ENCODE peak calls at places on chromosomes 1 and 21, in ten cellular contexts. Z is AG10803, P is right lobe of liver, W is HFF-Myc, H is tibial nerve, D is adrenal gland, I is tibial artery, R is fibroblast of mammary gland, G is brain microvascular endothelial cell, F is pancreas. N is an unnamed sample.

GRCh38 chr1:86990826-86991225 is 76.4 kb downstream of the HS2ST1 start:
- DNase-seq in Z (no peak), P (no peak), W (no peak), H (no peak), D (no peak), I (no peak), R (no peak), G (no peak), F (no peak), N (no peak)

GRCh38 chr1:222818171-222818570 is 3.3 kb downstream of the DISP1 start:
- DNase-seq in Z (no peak), P (no peak), W (no peak), H (no peak), D (no peak), I (no peak), R (no peak), G (no peak), F (no peak), N (no peak)

GRCh38 chr1:2840036-2840809 is 38.7 kb upstream of the TTC34 start:
- DNase-seq in Z (no peak), P (no peak), W (no peak), H (no peak), D (no peak), I (no peak), R (no peak), G (no peak), F (no peak), N (no peak)

GRCh38 chr1:172054172-172054571 is 212.9 kb downstream of the DNM3 start:
- DNase-seq in Z (no peak), P (no peak), W (no peak), H (no peak), D (no peak), I (no peak), R (peak), G (no peak), F (no peak), N (no peak)

GRCh38 chr1:205610036-205610435 is 21.8 kb downstream of the ELK4 start:
- DNase-seq in Z (peak), P (no peak), W (no peak), H (no peak), D (no peak), I (no peak), R (peak), G (peak), F (no peak), N (peak)

GRCh38 chr1:109890115-109890953 is 20.3 kb upstream of the CSF1 start:
- DNase-seq in Z (no peak), P (no peak), W (no peak), H (no peak), D (no peak), I (peak), R (no peak), G (no peak), F (no peak), N (no peak)

GRCh38 chr1:116881879-116882520 is 27.7 kb upstream of the PTGFRN start:
- DNase-seq in Z (peak), P (no peak), W (no peak), H (peak), D (peak), I (peak), R (peak), G (peak), F (peak), N (no peak)

GRCh38 chr1:218887141-218887925 is 286.3 kb upstream of the LYPLAL1 start:
- DNase-seq in Z (no peak), P (no peak), W (no peak), H (no peak), D (no peak), I (no peak), R (no peak), G (no peak), F (no peak), N (no peak)

GRCh38 chr1:12341667-12342066 is 111.8 kb downstream of the VPS13D start:
- DNase-seq in Z (no peak), P (no peak), W (no peak), H (no peak), D (no peak), I (no peak), R (no peak), G (no peak), F (no peak), N (no peak)

DNA sequence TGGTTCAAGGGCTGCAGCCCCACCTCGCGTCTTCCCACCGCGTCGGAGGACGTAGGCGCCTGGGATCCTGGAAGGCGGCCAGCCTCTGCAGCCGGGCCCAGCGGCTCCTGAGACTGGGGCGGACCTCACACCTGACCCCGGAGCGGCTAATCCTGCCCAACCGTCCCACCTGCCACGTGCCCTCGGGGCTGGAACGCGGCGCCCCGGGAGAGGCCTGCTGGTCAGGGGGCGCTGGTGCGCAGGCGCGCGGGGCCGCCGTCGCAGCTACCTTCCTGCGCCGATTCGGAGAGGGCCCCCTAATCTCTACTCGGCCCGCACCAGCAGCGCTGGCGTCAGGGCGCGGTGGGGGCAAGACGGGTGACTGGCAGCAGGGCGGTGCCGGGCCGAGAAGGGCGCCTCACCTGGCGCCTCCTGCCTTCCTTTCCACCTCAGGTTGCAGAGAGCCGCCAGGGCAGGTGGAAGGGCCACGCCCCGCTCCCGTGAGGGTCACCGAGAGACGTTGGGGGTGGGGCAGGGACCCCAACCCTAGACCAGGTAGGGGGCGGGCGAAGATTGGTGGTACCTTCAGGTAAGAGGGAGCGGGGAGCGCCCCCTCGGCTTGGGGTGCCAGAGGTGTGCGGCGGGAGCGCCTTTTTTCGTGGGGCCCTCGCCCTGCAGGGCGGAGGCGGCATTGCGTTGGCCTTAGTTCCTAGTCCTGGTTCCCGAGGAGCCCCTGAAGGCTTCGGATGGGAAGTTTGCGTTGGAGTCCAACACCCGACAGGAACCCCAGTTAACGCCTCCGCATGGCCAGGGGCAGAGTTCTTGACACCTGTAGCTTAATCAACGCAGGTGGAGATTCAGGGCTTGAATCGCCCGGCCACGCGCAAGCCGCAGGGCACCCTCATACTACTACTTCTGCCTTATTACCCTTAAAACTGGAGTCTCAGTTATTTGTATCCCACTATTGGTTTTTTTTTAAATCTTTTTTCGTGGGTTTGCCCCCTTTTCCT is at the start of gene TDRD5:
- DNase-seq in Z (no peak), P (no peak), W (no peak), H (no peak), D (peak), I (no peak), R (no peak), G (no peak), F (peak), N (peak)
- TF ChIP-seq CTCF in Z (no peak), P (no peak), W (no peak), H (no peak), D (no peak), I (no peak), R (no peak), G (no peak), F (no peak), N (peak)

GRCh38 chr1:51575406-51576084 is 41.3 kb upstream of the OSBPL9 start:
- DNase-seq in Z (peak), P (no peak), W (no peak), H (no peak), D (no peak), I (no peak), R (peak), G (peak), F (no peak), N (no peak)

GRCh38 chr1:51576923-51577322 is 40.0 kb upstream of the OSBPL9 start:
- DNase-seq in Z (no peak), P (no peak), W (no peak), H (no peak), D (no peak), I (no peak), R (no peak), G (no peak), F (no peak), N (no peak)

GRCh38 chr1:51578383-51579109 is 38.3 kb upstream of the OSBPL9 start:
- DNase-seq in Z (no peak), P (no peak), W (no peak), H (no peak), D (no peak), I (no peak), R (no peak), G (no peak), F (no peak), N (no peak)

GRCh38 chr1:51574796-51575195 is 42.1 kb upstream of the OSBPL9 start:
- DNase-seq in Z (no peak), P (no peak), W (no peak), H (no peak), D (no peak), I (no peak), R (no peak), G (no peak), F (no peak), N (no peak)

GRCh38 chr1:51576085-51576444 is 40.8 kb upstream of the OSBPL9 start:
- DNase-seq in Z (no peak), P (no peak), W (no peak), H (no peak), D (no peak), I (no peak), R (no peak), G (no peak), F (no peak), N (no peak)
- H3K4me3 ChIP-seq in Z (no peak), P (no peak), W (no peak), H (no peak), D (no peak), I (no peak), R (no peak), G (no peak), F (no peak), N (no peak)

GRCh38 chr1:1091344-1092148 is 17.4 kb upstream of the RNF223 start:
- DNase-seq in Z (no peak), P (no peak), W (no peak), H (no peak), D (no peak), I (peak), R (no peak), G (no peak), F (peak), N (no peak)

GRCh38 chr1:1093610-1093943 is 19.5 kb upstream of the RNF223 start:
- DNase-seq in Z (no peak), P (no peak), W (no peak), H (no peak), D (no peak), I (peak), R (no peak), G (no peak), F (no peak), N (no peak)

GRCh38 chr1:1090424-1091343 is 16.6 kb upstream of the RNF223 start:
- DNase-seq in Z (no peak), P (no peak), W (no peak), H (no peak), D (no peak), I (peak), R (no peak), G (no peak), F (peak), N (no peak)

GRCh38 chr1:1092890-1093609 is 18.9 kb upstream of the RNF223 start:
- DNase-seq in Z (no peak), P (no peak), W (no peak), H (no peak), D (no peak), I (peak), R (no peak), G (no peak), F (no peak), N (no peak)

GRCh38 chr1:1092149-1092855 is 18.2 kb upstream of the RNF223 start:
- DNase-seq in Z (no peak), P (no peak), W (no peak), H (no peak), D (no peak), I (peak), R (no peak), G (no peak), F (peak), N (no peak)
- TF ChIP-seq CTCF in Z (no peak), P (no peak), W (no peak), H (no peak), D (no peak), I (no peak), R (no peak), G (no peak), F (no peak), N (no peak)

DNA sequence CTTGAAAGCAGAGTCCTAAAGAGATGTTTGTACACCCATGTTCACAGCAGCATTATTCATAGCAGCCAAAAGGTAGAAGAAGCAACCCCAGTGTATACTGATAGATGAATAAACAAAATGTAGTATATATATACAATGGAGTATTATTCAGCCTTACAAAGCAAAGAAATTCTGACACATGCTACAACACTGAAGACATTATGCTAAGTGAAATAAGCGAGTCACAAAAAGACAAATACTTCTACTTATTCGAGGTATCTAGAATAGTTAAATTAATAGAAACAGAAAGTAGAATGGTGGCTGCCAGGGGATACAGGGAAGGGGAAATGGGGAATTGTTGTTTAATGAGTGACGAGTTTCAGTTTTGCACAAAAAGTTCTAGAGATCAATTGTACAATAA is 23.5 kb downstream of the COP1 start:
- DNase-seq in Z (no peak), P (no peak), W (no peak), H (no peak), D (no peak), I (no peak), R (no peak), G (no peak), F (no peak), N (no peak)
- H3K4me3 ChIP-seq in Z (no peak), P (no peak), W (no peak), H (no peak), D (no peak), I (no peak), R (no peak), G (no peak), F (no peak), N (no peak)

GRCh38 chr1:153430166-153430553 is 13.8 kb downstream of the S100A7A start:
- DNase-seq in Z (no peak), P (no peak), W (no peak), H (no peak), D (no peak), I (no peak), R (no peak), G (no peak), F (no peak), N (no peak)

GRCh38 chr1:153430561-153430960 is 14.2 kb downstream of the S100A7A start:
- DNase-seq in Z (no peak), P (no peak), W (no peak), H (no peak), D (no peak), I (no peak), R (no peak), G (no peak), F (no peak), N (no peak)

GRCh38 chr1:153431928-153432327 is 15.6 kb downstream of the S100A7A start:
- DNase-seq in Z (no peak), P (no peak), W (no peak), H (no peak), D (no peak), I (no peak), R (no peak), G (no peak), F (no peak), N (no peak)

GRCh38 chr1:153431427-153431826 is 15.1 kb downstream of the S100A7A start:
- DNase-seq in Z (no peak), P (no peak), W (no peak), H (no peak), D (no peak), I (no peak), R (no peak), G (no peak), F (no peak), N (no peak)

DNA sequence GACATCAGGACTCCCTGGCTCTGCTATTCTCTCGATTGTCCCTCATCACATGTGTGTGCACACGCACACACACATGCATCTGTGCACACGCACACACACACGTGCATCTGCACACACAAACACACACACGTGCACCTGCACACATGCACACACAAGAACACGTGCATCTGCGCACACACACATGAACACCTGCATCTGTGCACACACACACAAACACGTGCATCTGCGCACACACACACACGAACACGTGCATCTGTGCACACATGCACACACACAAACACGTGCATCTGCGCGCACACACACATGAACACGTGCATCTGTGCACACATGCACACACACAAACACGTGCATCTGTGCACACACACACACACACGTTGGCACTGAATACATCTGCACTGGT is 14.7 kb downstream of the S100A7A start:
- DNase-seq in Z (no peak), P (no peak), W (no peak), H (no peak), D (no peak), I (no peak), R (no peak), G (no peak), F (no peak), N (no peak)
- TF ChIP-seq CTCF in Z (no peak), P (no peak), W (no peak), H (no peak), D (no peak), I (no peak), R (no peak), G (no peak), F (no peak), N (no peak)

DNA sequence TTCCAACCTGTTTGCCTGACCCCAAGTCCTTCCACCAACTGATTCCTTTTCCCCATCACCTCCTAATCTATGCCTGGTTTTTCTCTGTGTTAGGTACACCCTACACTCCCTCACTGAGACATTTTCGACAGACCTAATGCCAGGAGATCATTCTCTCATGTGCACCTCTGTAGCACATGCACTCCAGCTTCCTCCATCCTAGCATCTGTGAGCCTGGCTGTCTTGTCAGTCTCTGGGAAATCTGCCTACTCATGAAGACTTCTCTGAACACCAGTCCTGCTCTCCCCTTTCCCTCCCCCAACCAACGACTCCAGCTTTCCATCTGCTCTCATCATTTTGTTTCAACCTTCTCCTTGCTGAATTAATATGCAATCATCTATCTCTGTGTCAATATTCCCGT is 987 bp downstream of the MED8 start:
- DNase-seq in Z (no peak), P (no peak), W (no peak), H (no peak), D (no peak), I (no peak), R (no peak), G (no peak), F (no peak), N (no peak)
- H3K4me3 ChIP-seq in Z (peak), P (peak), W (peak), H (peak), D (peak), I (peak), R (peak), G (peak), F (peak), N (peak)

GRCh38 chr21:46243865-46244490 is 15.4 kb upstream of the LSS start:
- DNase-seq in Z (no peak), P (no peak), W (no peak), H (no peak), D (no peak), I (no peak), R (no peak), G (no peak), F (no peak), N (no peak)

GRCh38 chr21:46246345-46246744 is 17.8 kb upstream of the LSS start:
- DNase-seq in Z (no peak), P (no peak), W (no peak), H (no peak), D (no peak), I (no peak), R (no peak), G (no peak), F (no peak), N (no peak)

GRCh38 chr21:46243325-46243724 is 14.8 kb upstream of the LSS start:
- DNase-seq in Z (no peak), P (no peak), W (no peak), H (no peak), D (no peak), I (no peak), R (no peak), G (no peak), F (no peak), N (no peak)

GRCh38 chr21:46244602-46245001 is 16.0 kb upstream of the LSS start:
- DNase-seq in Z (no peak), P (no peak), W (no peak), H (no peak), D (no peak), I (no peak), R (no peak), G (no peak), F (no peak), N (no peak)

GRCh38 chr21:46245213-46245915 is 16.8 kb upstream of the LSS start:
- DNase-seq in Z (no peak), P (no peak), W (no peak), H (no peak), D (no peak), I (no peak), R (no peak), G (no peak), F (no peak), N (no peak)
- TF ChIP-seq CTCF in Z (no peak), P (no peak), W (peak), H (no peak), D (no peak), I (no peak), R (no peak), G (peak), F (no peak), N (no peak)

GRCh38 chr21:45013271-45013841 is 61.0 kb upstream of the ADARB1 start:
- DNase-seq in Z (no peak), P (peak), W (no peak), H (no peak), D (no peak), I (peak), R (no peak), G (no peak), F (peak), N (no peak)
- H3K4me3 ChIP-seq in Z (no peak), P (no peak), W (no peak), H (no peak), D (no peak), I (no peak), R (no peak), G (no peak), F (no peak), N (no peak)